ENCODE peak calls at places on chromosomes 13 and 19, in seven cellular contexts. M is nucleus accumbens; T is brain microvascular endothelial cell; N is kidney tubule cell; E is NK-92 treated with Interleukin-12 subunit alpha and Interleukin-12 subunit beta, amount 100 ng/mL, for 24 hours; Z is activated CD4-positive, alpha-beta T cell treated with anti-CD3 and anti-CD28 coated beads, Interleukin-2, amount 50 U/mL, for 1 hour; B is hepatocyte. L is an unnamed sample.

GRCh38 chr13:93039131-93039530 is 187.5 kb upstream of the GPC6 start:
- DNase-seq in E (no peak), N (peak; percentile 13), B (no peak), Z (no peak), T (peak; percentile 54), M (no peak), L (no peak)

GRCh38 chr13:33931397-33931987 is 113.5 kb downstream of the RFC3 start:
- DNase-seq in T (peak; percentile 61), E (no peak), Z (no peak), N (peak; percentile 53), B (peak; percentile 79), M (no peak), L (no peak)

GRCh38 chr19:6744381-6745288 is 5.2 kb downstream of the TRIP10 start:
- DNase-seq in B (peak; percentile 79), Z (no peak), T (peak; percentile 82), N (peak; percentile 94), M (peak; percentile 29), E (no peak), L (peak; percentile 91)

GRCh38 chr19:1189419-1189818 is 15.4 kb upstream of the SBNO2 start:
- DNase-seq in E (peak; percentile 62), Z (peak; percentile 37), T (no peak), B (no peak), N (peak; percentile 84), M (no peak), L (no peak)

GRCh38 chr13:95926231-95926630 is 127.0 kb downstream of the UGGT2 start:
- DNase-seq in E (no peak), Z (no peak), M (no peak), B (no peak), T (no peak), N (no peak), L (no peak)

GRCh38 chr13:32587014-32587773 is 942 bp downstream of the PDS5B start:
- DNase-seq in T (peak; percentile 55), N (peak; percentile 61), B (peak; percentile 90), E (peak; percentile 80), Z (peak; percentile 54), M (peak; percentile 24), L (peak; percentile 82)

GRCh38 chr19:38543807-38544568 is 73.8 kb downstream of the MAP4K1 start:
- DNase-seq in E (no peak), M (peak; percentile 67), Z (no peak), T (peak; percentile 97), N (peak; percentile 88), B (peak; percentile 77), L (peak; percentile 74)

GRCh38 chr13:37905736-37906135 is 36.2 kb upstream of the TRPC4 start:
- DNase-seq in Z (no peak), T (no peak), E (no peak), B (no peak), M (no peak), N (no peak), L (no peak)

GRCh38 chr13:112132142-112132541 is 65.2 kb downstream of the SOX1 start:
- DNase-seq in M (no peak), B (no peak), T (no peak), Z (no peak), E (no peak), N (no peak), L (no peak)

GRCh38 chr13:106484755-106485193 is 50.7 kb downstream of the EFNB2 start:
- DNase-seq in T (no peak), M (no peak), B (no peak), Z (no peak), N (no peak), E (no peak), L (peak; percentile 64)

GRCh38 chr13:78401833-78402232 is 201.5 kb downstream of the POU4F1 start:
- DNase-seq in B (no peak), Z (no peak), M (no peak), N (no peak), E (no peak), T (no peak), L (no peak)

GRCh38 chr19:43545981-43546380 is 13.0 kb downstream of the ZNF575 start:
- DNase-seq in N (no peak), M (no peak), E (no peak), Z (no peak), T (no peak), B (no peak), L (no peak)

GRCh38 chr19:15502264-15502663 is 6.1 kb upstream of the CYP4F22 start:
- DNase-seq in T (no peak), M (no peak), Z (no peak), E (no peak), B (no peak), N (no peak), L (no peak)

GRCh38 chr19:35963514-35963913 is 27.3 kb downstream of the LRFN3 start:
- DNase-seq in M (no peak), T (peak; percentile 53), B (peak; percentile 86), E (no peak), Z (peak; percentile 44), N (peak; percentile 47), L (peak; percentile 62)

GRCh38 chr19:3047307-3048189 is 14.7 kb downstream of the TLE5 start:
- DNase-seq in B (peak; percentile 93), Z (peak; percentile 75), M (no peak), N (peak; percentile 37), T (peak; percentile 66), E (no peak), L (peak; percentile 92)

GRCh38 chr13:29162638-29163037 is 342.5 kb downstream of the MTUS2 start:
- DNase-seq in B (peak; percentile 10), E (no peak), N (peak; percentile 29), T (no peak), M (no peak), Z (no peak), L (no peak)

GRCh38 chr19:15137777-15138176 is 30.6 kb downstream of the SYDE1 start:
- DNase-seq in T (no peak), M (no peak), B (no peak), Z (no peak), E (no peak), N (no peak), L (no peak)

GRCh38 chr19:45153339-45154063 is 7.3 kb downstream of the NKPD1 start:
- DNase-seq in B (peak; percentile 84), E (no peak), M (peak; percentile 39), T (no peak), Z (peak; percentile 30), N (no peak), L (peak; percentile 69)

GRCh38 chr13:56886398-56886797 is 254.3 kb upstream of the PRR20A start:
- DNase-seq in B (no peak), T (no peak), Z (no peak), N (no peak), M (no peak), E (no peak), L (no peak)

GRCh38 chr13:112905990-112906641 is 62.9 kb upstream of the MCF2L start:
- DNase-seq in E (no peak), B (peak; percentile 67), M (no peak), T (no peak), Z (no peak), N (peak; percentile 54), L (no peak)

GRCh38 chr19:39515551-39516191 is 732 bp downstream of the SELENOV start:
- DNase-seq in E (no peak), B (peak; percentile 54), Z (peak; percentile 10), M (no peak), T (no peak), N (no peak), L (no peak)

GRCh38 chr19:6564393-6564792 is 26.6 kb downstream of the CD70 start:
- DNase-seq in E (no peak), Z (no peak), T (no peak), B (no peak), M (no peak), N (peak; percentile 13), L (peak; percentile 30)

L was measured in testis.